ENCODE peak calls at places on chromosomes 2 and 18, in four cellular contexts. R is gastrocnemius medialis, H is psoas muscle, N is breast epithelium. U is an unnamed sample.

GRCh38 chr2:220277445-220277960 is 650.1 kb downstream of the SLC4A3 start:
- DNase-seq in R (peak), N (peak), H (peak), U (no peak)

GRCh38 chr2:32962652-32963051 is 15.9 kb downstream of the LTBP1 start:
- DNase-seq in H (no peak), N (no peak), R (no peak), U (no peak)

GRCh38 chr2:45874324-45874723 is 222.8 kb downstream of the PRKCE start:
- DNase-seq in H (peak), N (peak), R (peak), U (peak)

GRCh38 chr18:12361770-12362378 is 15.2 kb downstream of the AFG3L2 start:
- DNase-seq in R (no peak), N (no peak), H (peak), U (no peak)

GRCh38 chr2:30306522-30306921 is 75.2 kb downstream of the LBH start:
- DNase-seq in R (no peak), H (no peak), N (no peak), U (no peak)

GRCh38 chr18:11320981-11321380 is 171.6 kb upstream of the PIEZO2 start:
- DNase-seq in N (no peak), R (no peak), H (no peak), U (no peak)

GRCh38 chr2:112876971-112877361 is 34.0 kb upstream of the IL37 start:
- DNase-seq in R (no peak), N (no peak), H (no peak), U (no peak)

GRCh38 chr2:86147793-86148192 is 41.8 kb downstream of the PTCD3 start:
- DNase-seq in R (no peak), N (no peak), H (no peak), U (no peak)

GRCh38 chr18:13598591-13598990 is 127.8 kb downstream of the FAM210A start:
- DNase-seq in N (no peak), H (no peak), R (no peak), U (no peak)

GRCh38 chr2:15973446-15974202 is 33.3 kb downstream of the MYCN start:
- DNase-seq in H (no peak), N (no peak), R (no peak), U (no peak)

GRCh38 chr2:201839727-201840126 is 33.4 kb downstream of the CDK15 start:
- DNase-seq in N (no peak), R (no peak), H (no peak), U (no peak)

GRCh38 chr18:79571221-79572092 is 108.1 kb upstream of the CTDP1 start:
- DNase-seq in N (peak), H (peak), R (no peak), U (no peak)

GRCh38 chr2:240234503-240234951 is 94.1 kb upstream of the OTOS start:
- DNase-seq in H (no peak), N (no peak), R (no peak), U (no peak)

GRCh38 chr2:73930386-73930785 is 3.7 kb downstream of the DGUOK start:
- DNase-seq in H (no peak), R (no peak), N (no peak), U (no peak)

GRCh38 chr2:74024216-74024615 is 39.5 kb downstream of the TET3 start:
- DNase-seq in N (no peak), R (no peak), H (no peak), U (no peak)

GRCh38 chr2:222753251-222753824 is 81.9 kb downstream of the MOGAT1 start:
- DNase-seq in R (peak), H (no peak), N (no peak), U (no peak)

GRCh38 chr2:188068093-188068492 is 223.6 kb upstream of the GULP1 start:
- DNase-seq in R (no peak), H (no peak), N (no peak), U (no peak)

GRCh38 chr2:234468503-234468902 is 28.4 kb downstream of the ARL4C start:
- DNase-seq in H (no peak), R (no peak), N (peak), U (peak)

GRCh38 chr2:168599738-168600137 is 143.7 kb downstream of the CERS6 start:
- DNase-seq in R (no peak), H (no peak), N (no peak), U (no peak)

GRCh38 chr18:8324343-8325065 is 284.7 kb upstream of the RAB12 start:
- DNase-seq in H (no peak), R (no peak), N (no peak), U (no peak)

GRCh38 chr2:177852389-177852788 is 220.2 kb downstream of the PDE11A start:
- DNase-seq in H (no peak), N (no peak), R (no peak), U (no peak)

GRCh38 chr2:10004401-10004800 is 38.9 kb upstream of the KLF11 start:
- DNase-seq in R (no peak), N (no peak), H (no peak), U (no peak)

GRCh38 chr18:27130029-27130428 is 55.1 kb downstream of the CHST9 start:
- DNase-seq in R (no peak), H (no peak), N (no peak), U (no peak)

GRCh38 chr2:199258291-199258690 is 199.4 kb downstream of the SATB2 start:
- DNase-seq in R (no peak), H (no peak), N (no peak), U (no peak)

GRCh38 chr2:162123806-162124758 is 28.0 kb downstream of the GCG start:
- DNase-seq in H (no peak), N (no peak), R (no peak), U (no peak)

GRCh38 chr2:186130678-186131511 is 355.2 kb upstream of the ZC3H15 start:
- DNase-seq in N (no peak), R (no peak), H (no peak), U (no peak)

GRCh38 chr2:239311132-239312040 is 89.4 kb downstream of the HDAC4 start:
- DNase-seq in H (peak), R (peak), N (no peak), U (no peak)

GRCh38 chr2:165584126-165584525 is 114.6 kb downstream of the CSRNP3 start:
- DNase-seq in N (no peak), H (no peak), R (no peak), U (no peak)

GRCh38 chr2:219352448-219353023 is 20.0 kb upstream of the RESP18 start:
- DNase-seq in R (no peak), N (no peak), H (no peak), U (peak)

GRCh38 chr2:212098966-212099365 is 439.6 kb downstream of the ERBB4 start:
- DNase-seq in H (no peak), R (no peak), N (no peak), U (no peak)

GRCh38 chr2:27407798-27408491 is 1.4 kb downstream of the PPM1G start:
- DNase-seq in R (no peak), N (no peak), H (no peak), U (no peak)

GRCh38 chr18:38243291-38243690 is 677.7 kb upstream of the CELF4 start:
- DNase-seq in H (no peak), N (no peak), R (no peak), U (no peak)

GRCh38 chr2:47069628-47070154 is 85.4 kb downstream of the STPG4 start:
- DNase-seq in H (peak), R (peak), N (peak), U (no peak)

GRCh38 chr2:172095146-172095904 is 7.4 kb downstream of the DLX2 start:
- DNase-seq in N (peak), H (peak), R (no peak), U (no peak)

GRCh38 chr18:43420091-43420490 is 142.8 kb upstream of the SYT4 start:
- DNase-seq in H (no peak), N (no peak), R (no peak), U (no peak)

GRCh38 chr18:58784601-58785137 is 80.0 kb upstream of the ZNF532 start:
- DNase-seq in H (no peak), N (no peak), R (no peak), U (peak)

GRCh38 chr2:150219861-150220260 is 267.6 kb downstream of the RND3 start:
- DNase-seq in H (no peak), R (no peak), N (no peak), U (no peak)

GRCh38 chr2:30422437-30422805 is 24.6 kb upstream of the LCLAT1 start:
- DNase-seq in R (no peak), N (no peak), H (no peak), U (no peak)

DNA sequence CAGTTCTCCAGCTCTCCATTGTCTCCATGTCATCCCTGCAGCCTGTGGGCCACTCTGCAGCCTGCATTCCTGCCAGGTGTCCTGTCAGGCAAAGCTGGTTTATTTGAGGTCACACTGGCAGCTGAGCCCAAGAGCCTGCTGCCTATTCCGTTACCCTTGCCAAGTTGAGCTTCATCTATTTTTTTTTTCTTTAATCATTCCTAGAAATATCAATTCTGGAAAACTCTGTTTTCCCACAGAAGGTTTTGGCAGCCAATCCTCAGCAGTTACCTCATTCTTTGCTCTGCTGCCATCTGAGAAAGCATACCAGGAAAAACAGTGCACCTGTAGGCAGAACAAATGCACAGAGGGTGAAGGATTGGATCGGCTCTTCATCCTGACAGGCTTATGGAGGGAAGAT is 411.0 kb upstream of the ACVR2A start:
- DNase-seq in N (peak), H (no peak), R (no peak), U (no peak)
- H3K27ac ChIP-seq in N (no peak), H (no peak), R (no peak), U (no peak)

GRCh38 chr2:236507393-236508085 is 62.1 kb upstream of the ACKR3 start:
- DNase-seq in N (peak), R (no peak), H (peak), U (no peak)
- H3K27ac ChIP-seq in N (peak), R (no peak), H (no peak), U (no peak)

GRCh38 chr2:58664523-58665155 is 423.5 kb upstream of the FANCL start:
- DNase-seq in R (no peak), N (no peak), H (no peak), U (no peak)

GRCh38 chr2:58655152-58655551 is 414.0 kb upstream of the FANCL start:
- DNase-seq in H (no peak), R (no peak), N (no peak), U (no peak)

GRCh38 chr2:58665156-58665553 is 424.0 kb upstream of the FANCL start:
- DNase-seq in N (no peak), H (no peak), R (no peak), U (no peak)

GRCh38 chr2:58660046-58660445 is 418.9 kb upstream of the FANCL start:
- DNase-seq in N (no peak), H (no peak), R (no peak), U (no peak)
- H3K27ac ChIP-seq in N (no peak), H (no peak), R (no peak), U (no peak)

GRCh38 chr18:55413474-55413873 is 174.5 kb downstream of the TCF4 start:
- DNase-seq in N (no peak), H (no peak), R (no peak), U (no peak)
- H3K27ac ChIP-seq in N (no peak), H (no peak), R (no peak), U (no peak)

U was measured in substantia nigra.